ENCODE peak calls at places on chromosomes 4 and X, in seven cellular contexts. A is SK-N-SH, D is HepG2, F is HCT116, M is K562, V is GM12878, I is H1. C is an unnamed sample.

GRCh38 chr4:173332963-173333657 is 1.0 kb downstream of the HMGB2 start:
- DNase-seq in A (no peak), D (no peak), F (no peak), M (no peak), V (no peak), I (no peak), C (no peak)

GRCh38 chr4:118280501-118281218 is 72.1 kb downstream of the PRSS12 start:
- DNase-seq in A (peak; percentile 50), D (peak; percentile 74), F (peak; percentile 67), M (peak; percentile 73), V (peak; percentile 38), I (no peak), C (peak; percentile 40)

GRCh38 chr4:84342161-84342560 is 156.9 kb downstream of the NKX6-1 start:
- DNase-seq in A (no peak), D (no peak), F (no peak), M (no peak), V (no peak), I (no peak), C (no peak)

GRCh38 chr4:80036949-80037348 is 36.1 kb downstream of the ANTXR2 start:
- DNase-seq in A (no peak), D (no peak), F (no peak), M (no peak), V (no peak), I (no peak), C (no peak)

GRCh38 chr4:106316773-106317409 is 541 bp downstream of the AIMP1 start:
- DNase-seq in A (peak; percentile 12), D (no peak), F (no peak), M (peak; percentile 32), V (no peak), I (no peak), C (no peak)

GRCh38 chr4:99104153-99104552 is 15.6 kb upstream of the ADH5 start:
- DNase-seq in A (no peak), D (no peak), F (no peak), M (no peak), V (no peak), I (no peak), C (no peak)

GRCh38 chr4:143355540-143356217 is 19.0 kb downstream of the GAB1 start:
- DNase-seq in A (no peak), D (no peak), F (no peak), M (no peak), V (no peak), I (no peak), C (no peak)

GRCh38 chr4:147589586-147589985 is 27.6 kb upstream of the TMEM184C start:
- DNase-seq in A (no peak), D (no peak), F (no peak), M (no peak), V (no peak), I (no peak), C (no peak)

GRCh38 chr4:122668241-122668640 is 47.4 kb upstream of the IL21 start:
- DNase-seq in A (no peak), D (no peak), F (no peak), M (no peak), V (no peak), I (no peak), C (no peak)
- H3K4me1 ChIP-seq in A (no peaks in the 10 kb centered on the region), D (no peaks in the 10 kb centered on the region), F (peaks cover 12% of the 10 kb centered on the region), M (no peaks in the 10 kb centered on the region), V (no peaks in the 10 kb centered on the region), I (no peaks in the 10 kb centered on the region), C (no peaks in the 10 kb centered on the region)

GRCh38 chrX:107775000-107775733 is 420 bp downstream of the TSC22D3 start:
- DNase-seq in A (no peak), D (no peak), F (no peak), M (no peak), V (no peak), I (peak; percentile 47), C (no peak)
- TF ChIP-seq YY1 in A (no peak), D (no peak), F (no peak), M (no peak), V (no peak), I (no peak), C (no peak)

GRCh38 chr4:76947369-76947768 is 2.2 kb upstream of the SEPTIN11 start:
- DNase-seq in A (no peak), D (no peak), F (no peak), M (peak; percentile 75), V (no peak), I (no peak), C (no peak)
- H3K4me3 ChIP-seq in A (peak overlapping the region; percentile 94), D (no peak overlapping the region), F (no peak overlapping the region), M (peak overlapping the region; percentile 80), V (no peak overlapping the region), I (no peak overlapping the region), C (no peak overlapping the region)

GRCh38 chr4:158778712-158779111 is 9.9 kb downstream of the FNIP2 start:
- DNase-seq in A (no peak), D (no peak), F (no peak), M (no peak), V (no peak), I (no peak), C (no peak)

GRCh38 chr4:158783775-158784174 is 14.9 kb downstream of the FNIP2 start:
- DNase-seq in A (no peak), D (no peak), F (no peak), M (no peak), V (no peak), I (no peak), C (no peak)

GRCh38 chr4:158781963-158782362 is 13.1 kb downstream of the FNIP2 start:
- DNase-seq in A (no peak), D (no peak), F (no peak), M (no peak), V (no peak), I (no peak), C (no peak)

GRCh38 chr4:158786155-158786581 is 17.3 kb downstream of the FNIP2 start:
- DNase-seq in A (no peak), D (no peak), F (no peak), M (no peak), V (no peak), I (no peak), C (no peak)

DNA sequence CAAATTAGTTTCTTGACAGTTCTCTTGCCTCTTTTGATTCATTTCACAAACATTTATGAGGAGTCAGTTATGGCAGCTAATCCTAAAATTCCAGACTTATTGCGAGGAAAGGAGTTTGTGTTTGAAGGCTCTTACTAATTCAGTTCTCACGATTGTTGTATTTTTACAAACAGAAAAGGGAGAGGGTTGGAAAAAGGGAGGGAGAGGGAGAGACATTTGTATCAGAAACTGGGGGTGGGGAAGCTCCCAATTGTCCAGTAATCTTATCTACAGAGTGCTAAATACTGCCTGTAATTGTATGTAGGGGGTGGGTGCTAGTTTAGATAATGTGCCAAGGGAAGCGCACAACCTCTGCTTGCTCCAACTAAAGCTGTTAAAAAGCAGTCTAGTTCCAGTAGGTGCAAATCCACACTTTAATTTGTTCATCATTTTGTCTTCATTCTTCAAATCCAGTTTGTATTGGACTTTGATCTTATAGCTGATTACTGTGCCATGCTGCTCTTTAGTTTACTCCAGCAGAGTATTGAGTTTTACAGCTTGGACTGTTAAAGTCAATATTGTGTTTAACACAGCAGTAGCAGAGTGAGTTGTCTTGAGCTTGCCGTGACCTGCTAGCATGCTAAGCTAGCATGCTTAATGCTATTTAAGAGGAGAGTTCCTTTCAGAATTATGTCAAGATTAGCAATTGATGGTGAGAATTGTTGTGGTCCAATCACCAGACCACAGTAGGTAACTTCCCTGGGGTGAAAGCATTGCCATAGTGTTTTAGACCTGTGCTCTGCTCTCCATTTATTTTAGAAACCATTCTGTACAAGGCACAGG is 13.9 kb downstream of the FNIP2 start:
- DNase-seq in A (no peak), D (peak; percentile 72), F (no peak), M (no peak), V (peak; percentile 46), I (no peak), C (no peak)
- H3K4me1 ChIP-seq in A (peaks cover 17% of the 10 kb centered on the region), D (peaks cover 77% of the 10 kb centered on the region), F (peaks cover 6% of the 10 kb centered on the region), M (peaks cover 6% of the 10 kb centered on the region), V (peaks cover 7% of the 10 kb centered on the region), I (peaks cover 1% of the 10 kb centered on the region), C (no peaks in the 10 kb centered on the region)